ENCODE peak calls at places on chromosomes 3 and 15, in five cellular contexts. X is fibroblast of lung, F is NCI-H446 treated with DMSO at 0.1 percent for 48 hours, D is HT1080, H is left colon. T is an unnamed sample.

GRCh38 chr3:183475019-183475418 is 46.6 kb upstream of the MCF2L2 start:
- DNase-seq in X (no peak), F (no peak), D (no peak), H (no peak), T (no peak)

GRCh38 chr15:59298255-59298856 is 74.3 kb downstream of the MYO1E start:
- DNase-seq in X (peak), F (no peak), D (no peak), H (no peak), T (no peak)

GRCh38 chr3:171461087-171461917 is 1.1 kb upstream of the TNIK start:
- DNase-seq in X (peak), F (peak), D (no peak), H (no peak), T (peak)

GRCh38 chr15:45332694-45333093 is 45.6 kb downstream of the GATM start:
- DNase-seq in X (no peak), F (no peak), D (no peak), H (no peak), T (no peak)

GRCh38 chr3:169117264-169117663 is 546.2 kb downstream of the MECOM start:
- DNase-seq in X (no peak), F (no peak), D (no peak), H (no peak), T (no peak)

GRCh38 chr15:63369296-63369695 is 12.3 kb downstream of the CA12 start:
- DNase-seq in X (no peak), F (no peak), D (no peak), H (no peak), T (no peak)

GRCh38 chr15:40472171-40472727 is 1.5 kb downstream of the CHST14 start:
- DNase-seq in X (no peak), F (no peak), D (no peak), H (no peak), T (no peak)

GRCh38 chr3:129116482-129116946 is 5.1 kb downstream of the RAB43 start:
- DNase-seq in X (no peak), F (no peak), D (no peak), H (no peak), T (no peak)

GRCh38 chr15:94070341-94071275 is 160.8 kb upstream of the MCTP2 start:
- DNase-seq in X (peak), F (no peak), D (peak), H (peak), T (peak)

GRCh38 chr3:51709675-51710074 is 2.8 kb downstream of the GRM2 start:
- DNase-seq in X (no peak), F (no peak), D (no peak), H (peak), T (no peak)

GRCh38 chr15:90869601-90870353 is 1.4 kb downstream of the FURIN start:
- DNase-seq in X (peak), F (no peak), D (peak), H (peak), T (peak)

GRCh38 chr15:74307827-74308642 is 59.4 kb downstream of the CYP11A1 start:
- DNase-seq in X (peak), F (peak), D (peak), H (no peak), T (peak)

GRCh38 chr3:172564499-172564898 is 41.3 kb upstream of the TNFSF10 start:
- DNase-seq in X (no peak), F (no peak), D (no peak), H (no peak), T (no peak)

T was measured in transverse colon.